ENCODE peak calls at places on chromosomes 2 and 18, in ten cellular contexts. V, Y, Z, N, M, R, W, K, J and A are unnamed samples.
A peak's percentile ranks its signal among the peaks of the same experiment; 100 is the strongest.

GRCh38 chr2:181362561-181362960 is 94.6 kb upstream of the ITGA4 start:
- DNase-seq in W (no peak), N (no peak), V (no peak), J (no peak), Y (no peak), K (no peak), R (no peak), Z (no peak), M (no peak), A (no peak)

GRCh38 chr18:54359233-54359632 is 1.5 kb downstream of the C18orf54 start:
- DNase-seq in R (no peak), V (no peak), K (no peak), M (peak; percentile 11), W (no peak), N (no peak), Z (no peak), J (no peak), Y (no peak), A (no peak)

GRCh38 chr18:37783771-37784170 is 218.2 kb upstream of the CELF4 start:
- DNase-seq in V (no peak), W (no peak), Z (no peak), N (no peak), K (no peak), Y (no peak), J (no peak), R (no peak), M (no peak), A (no peak)

GRCh38 chr2:56168163-56168562 is 15.6 kb upstream of the CCDC85A start:
- DNase-seq in M (no peak), Z (no peak), N (no peak), V (no peak), R (no peak), W (no peak), K (no peak), Y (no peak), J (no peak), A (no peak)

GRCh38 chr2:11099122-11100065 is 55.9 kb upstream of the SLC66A3 start:
- DNase-seq in Y (no peak), R (no peak), N (no peak), Z (peak; percentile 84), J (no peak), W (no peak), M (no peak), K (no peak), V (no peak), A (no peak)

GRCh38 chr2:167383610-167384194 is 495.4 kb downstream of the XIRP2 start:
- DNase-seq in V (no peak), J (no peak), M (no peak), Y (no peak), R (no peak), Z (no peak), W (no peak), K (no peak), N (peak; percentile 27), A (no peak)

GRCh38 chr18:36176177-36176584 is 11.1 kb upstream of the MOCOS start:
- DNase-seq in M (no peak), W (no peak), J (no peak), N (peak; percentile 80), V (no peak), Y (no peak), K (peak; percentile 95), Z (no peak), R (peak; percentile 85), A (no peak)

GRCh38 chr2:42928161-42928691 is 135.8 kb upstream of the HAAO start:
- DNase-seq in W (no peak), R (no peak), Y (no peak), Z (no peak), M (no peak), N (peak; percentile 66), J (no peak), K (no peak), V (no peak), A (no peak)

GRCh38 chr2:99858951-99859596 is 283.3 kb downstream of the AFF3 start:
- DNase-seq in V (no peak), R (no peak), W (no peak), N (no peak), M (peak; percentile 83), Z (no peak), Y (no peak), J (no peak), K (no peak), A (no peak)

GRCh38 chr2:56448999-56449431 is 265.2 kb downstream of the CCDC85A start:
- DNase-seq in W (no peak), Z (no peak), N (peak; percentile 80), K (peak; percentile 85), Y (no peak), V (no peak), R (peak; percentile 70), J (no peak), M (no peak), A (no peak)

GRCh38 chr2:205660521-205661124 is 21.7 kb upstream of the NRP2 start:
- DNase-seq in J (no peak), W (peak; percentile 82), Z (peak; percentile 91), V (no peak), R (no peak), M (peak; percentile 98), N (peak; percentile 13), K (no peak), Y (no peak), A (no peak)

GRCh38 chr2:126399001-126399400 is 257.0 kb upstream of the GYPC start:
- DNase-seq in V (no peak), Z (no peak), N (no peak), J (no peak), Y (no peak), W (no peak), M (no peak), R (no peak), K (no peak), A (no peak)

GRCh38 chr2:232076272-232076671 is 114.8 kb downstream of the DIS3L2 start:
- DNase-seq in Z (no peak), R (no peak), M (no peak), V (no peak), Y (no peak), W (no peak), J (no peak), N (no peak), K (no peak), A (no peak)

GRCh38 chr2:9191044-9191481 is 15.5 kb upstream of the ASAP2 start:
- DNase-seq in V (no peak), Y (no peak), M (peak; percentile 95), Z (no peak), J (peak; percentile 59), W (peak; percentile 96), R (no peak), N (peak; percentile 53), K (peak; percentile 50), A (no peak)

GRCh38 chr2:191565647-191566198 is 112.2 kb upstream of the NABP1 start:
- DNase-seq in M (no peak), V (no peak), R (no peak), Y (no peak), K (no peak), Z (peak; percentile 79), W (no peak), J (no peak), N (no peak), A (no peak)
- H3K4me3 ChIP-seq in M (no peak overlapping the region), V (no peak overlapping the region), R (no peak overlapping the region), Y (no peak overlapping the region), K (no peak overlapping the region), Z (no peak overlapping the region), W (no peak overlapping the region), J (no peak overlapping the region), N (no peak overlapping the region), A (no peak overlapping the region)

DNA sequence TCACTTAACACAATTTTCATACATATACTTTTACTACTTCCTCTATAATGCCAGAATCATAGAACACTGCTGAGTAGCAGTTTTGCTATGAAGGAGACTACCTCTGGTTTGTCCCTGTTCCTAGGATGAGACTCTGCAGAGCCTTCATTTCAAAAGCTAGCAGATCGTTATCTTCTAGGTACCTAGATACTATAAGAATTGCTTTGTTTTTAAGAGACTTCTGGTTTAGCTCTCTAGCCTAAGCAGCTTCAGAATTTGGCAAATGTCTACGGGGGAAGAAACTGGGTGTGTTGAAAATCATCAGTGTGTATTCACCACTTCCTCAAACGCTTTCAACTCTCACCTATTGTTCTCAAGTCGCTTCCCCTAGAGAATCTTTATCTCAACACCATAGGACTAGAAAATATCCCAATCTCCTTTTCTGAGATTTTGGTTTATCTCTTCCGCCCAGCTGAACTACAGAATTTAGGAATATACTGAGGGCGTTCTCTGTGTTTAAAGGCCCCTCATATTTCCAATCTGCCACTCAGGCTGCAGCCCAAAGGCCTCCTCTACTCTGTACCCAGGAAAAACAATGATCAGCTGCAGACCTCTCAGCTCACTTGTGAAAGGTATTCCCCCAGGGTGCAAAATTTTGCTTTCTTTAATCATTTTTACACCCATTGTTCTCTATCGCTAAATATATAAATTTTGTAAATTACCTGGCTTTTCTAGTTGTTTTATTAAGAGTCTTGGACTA is 28.7 kb downstream of the SMAD2 start:
- DNase-seq in J (no peak), Y (no peak), V (peak; percentile 61), M (no peak), Z (no peak), N (no peak), W (no peak), K (no peak), R (no peak), A (no peak)
- H3K4me1 ChIP-seq in J (no peaks in the 10 kb centered on the region), Y (peaks cover 14% of the 10 kb centered on the region), V (peaks cover 14% of the 10 kb centered on the region), M (no peaks in the 10 kb centered on the region), Z (peaks cover 14% of the 10 kb centered on the region), N (peaks cover 6% of the 10 kb centered on the region), W (no peaks in the 10 kb centered on the region), K (no peaks in the 10 kb centered on the region), R (no peaks in the 10 kb centered on the region), A (peaks cover 39% of the 10 kb centered on the region)

DNA sequence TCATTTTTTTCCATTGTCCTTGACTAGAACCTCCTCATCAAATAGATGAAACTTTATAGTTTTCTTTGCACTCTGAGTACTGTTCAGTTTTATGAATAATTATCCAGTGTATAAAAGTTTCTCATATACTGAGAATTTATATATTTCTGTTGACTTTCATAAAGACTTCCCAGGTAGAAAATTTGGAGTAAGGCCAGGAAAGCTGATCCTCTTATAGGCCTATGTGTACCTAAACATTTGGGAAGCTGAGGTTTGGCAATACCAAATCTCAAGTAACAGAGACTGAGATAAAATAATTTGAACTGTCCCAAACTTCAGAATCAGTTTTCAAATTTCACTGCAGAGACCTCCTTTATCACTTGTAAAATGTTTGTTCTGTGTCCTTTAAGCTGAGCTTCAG is 43.4 kb downstream of the CCDC102B start:
- DNase-seq in J (no peak), N (no peak), Z (no peak), K (no peak), W (no peak), Y (no peak), M (no peak), R (no peak), V (no peak), A (no peak)
- TF ChIP-seq POLR2A in J (no peak), N (no peak), Z (no peak), K (no peak), W (no peak), Y (no peak), M (no peak), R (no peak), V (no peak), A (no peak)

DNA sequence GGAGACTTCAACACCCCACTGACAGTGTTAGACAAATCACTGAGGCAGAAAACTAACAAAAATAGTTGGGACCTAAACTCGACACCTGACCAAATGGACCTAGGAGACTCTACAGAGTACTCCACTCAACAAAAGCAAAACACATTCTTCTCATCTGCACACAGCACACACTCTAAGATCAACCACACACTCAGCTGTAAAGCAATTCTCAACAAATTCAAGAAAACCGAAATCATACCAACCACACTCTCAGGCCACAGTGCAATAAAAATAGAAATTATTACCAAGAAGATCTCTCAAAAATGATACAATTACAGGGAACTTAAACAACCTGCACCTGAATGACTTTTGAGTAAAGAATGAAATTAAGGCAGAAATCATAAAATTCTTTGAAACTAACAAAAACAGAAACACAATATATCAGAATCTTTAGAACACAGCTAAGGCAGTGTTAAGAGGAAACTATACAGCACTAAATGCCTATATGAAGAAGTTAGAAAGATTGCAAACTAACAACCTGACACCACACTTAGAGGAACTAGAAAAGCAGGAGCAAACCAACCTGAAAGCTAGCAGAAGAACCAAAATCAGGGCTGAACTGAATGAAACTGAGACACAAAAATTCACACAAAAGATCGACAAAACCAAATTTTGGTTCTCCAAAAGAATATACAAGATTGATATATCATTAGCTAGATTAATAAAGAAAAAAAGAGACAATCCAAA is 46.3 kb downstream of the RTTN start:
- DNase-seq in K (no peak), Z (no peak), J (no peak), Y (no peak), M (no peak), R (no peak), N (no peak), V (peak; percentile 68), W (no peak), A (no peak)
- H3K4me3 ChIP-seq in K (no peak overlapping the region), Z (no peak overlapping the region), J (no peak overlapping the region), Y (no peak overlapping the region), M (no peak overlapping the region), R (no peak overlapping the region), N (no peak overlapping the region), V (no peak overlapping the region), W (no peak overlapping the region), A (no peak overlapping the region)